ENCODE peak calls at places on chromosome 18, in seven cellular contexts. One of them, this sample, is unnamed.
A peak's percentile ranks its signal among the peaks of the same experiment; 100 is the strongest.

GRCh38 chr18:41721103-41721502 is 233.9 kb upstream of the PIK3C3 start:
- DNase-seq in CD8-positive, alpha-beta memory T cell: no peak
- DNase-seq in C1 segment of cervical spinal cord: no peak
- DNase-seq in sigmoid colon: no peak
- DNase-seq in brain pericyte: no peak
- DNase-seq in activated T-cell treated with anti-CD3 and anti-CD28 coated beads, Interleukin-2, amount 50 U/mL, for 4 hours: no peak
- DNase-seq in foreskin melanocyte: no peak
- DNase-seq in this sample: no peak

GRCh38 chr18:3238742-3239141 is 8.9 kb upstream of the MYL12A start:
- DNase-seq in CD8-positive, alpha-beta memory T cell: no peak
- DNase-seq in C1 segment of cervical spinal cord: no peak
- DNase-seq in sigmoid colon: no peak
- DNase-seq in brain pericyte: no peak
- DNase-seq in activated T-cell treated with anti-CD3 and anti-CD28 coated beads, Interleukin-2, amount 50 U/mL, for 4 hours: no peak
- DNase-seq in foreskin melanocyte: no peak
- DNase-seq in this sample: no peak

GRCh38 chr18:73785276-73785675 is 362.4 kb downstream of the FBXO15 start:
- DNase-seq in CD8-positive, alpha-beta memory T cell: no peak
- DNase-seq in C1 segment of cervical spinal cord: no peak
- DNase-seq in sigmoid colon: no peak
- DNase-seq in brain pericyte: no peak
- DNase-seq in activated T-cell treated with anti-CD3 and anti-CD28 coated beads, Interleukin-2, amount 50 U/mL, for 4 hours: no peak
- DNase-seq in foreskin melanocyte: no peak
- DNase-seq in this sample: no peak

GRCh38 chr18:60466671-60467070 is 94.1 kb upstream of the MC4R start:
- DNase-seq in CD8-positive, alpha-beta memory T cell: no peak
- DNase-seq in C1 segment of cervical spinal cord: no peak
- DNase-seq in sigmoid colon: no peak
- DNase-seq in brain pericyte: no peak
- DNase-seq in activated T-cell treated with anti-CD3 and anti-CD28 coated beads, Interleukin-2, amount 50 U/mL, for 4 hours: no peak
- DNase-seq in foreskin melanocyte: no peak
- DNase-seq in this sample: no peak

GRCh38 chr18:80253871-80254492 is 6.7 kb upstream of the PARD6G start:
- DNase-seq in CD8-positive, alpha-beta memory T cell: no peak
- DNase-seq in C1 segment of cervical spinal cord: no peak
- DNase-seq in sigmoid colon: no peak
- DNase-seq in brain pericyte: no peak
- DNase-seq in activated T-cell treated with anti-CD3 and anti-CD28 coated beads, Interleukin-2, amount 50 U/mL, for 4 hours: no peak
- DNase-seq in foreskin melanocyte: no peak
- DNase-seq in this sample: no peak

GRCh38 chr18:23133860-23134779 is 1.2 kb upstream of the CABLES1 start:
- DNase-seq in CD8-positive, alpha-beta memory T cell: no peak
- DNase-seq in C1 segment of cervical spinal cord: no peak
- DNase-seq in sigmoid colon: no peak
- DNase-seq in brain pericyte: no peak
- DNase-seq in activated T-cell treated with anti-CD3 and anti-CD28 coated beads, Interleukin-2, amount 50 U/mL, for 4 hours: peak; percentile 32
- DNase-seq in foreskin melanocyte: no peak
- DNase-seq in this sample: no peak

GRCh38 chr18:48735070-48735676 is 196.3 kb downstream of the CTIF start:
- DNase-seq in CD8-positive, alpha-beta memory T cell: no peak
- DNase-seq in C1 segment of cervical spinal cord: no peak
- DNase-seq in sigmoid colon: no peak
- DNase-seq in brain pericyte: no peak
- DNase-seq in activated T-cell treated with anti-CD3 and anti-CD28 coated beads, Interleukin-2, amount 50 U/mL, for 4 hours: no peak
- DNase-seq in foreskin melanocyte: no peak
- DNase-seq in this sample: no peak

GRCh38 chr18:57075716-57076400 is 71.0 kb upstream of the BOD1L2 start:
- DNase-seq in CD8-positive, alpha-beta memory T cell: no peak
- DNase-seq in C1 segment of cervical spinal cord: no peak
- DNase-seq in sigmoid colon: no peak
- DNase-seq in brain pericyte: no peak
- DNase-seq in activated T-cell treated with anti-CD3 and anti-CD28 coated beads, Interleukin-2, amount 50 U/mL, for 4 hours: no peak
- DNase-seq in foreskin melanocyte: no peak
- DNase-seq in this sample: no peak

GRCh38 chr18:68766433-68766832 is 31.4 kb upstream of the CCDC102B start:
- DNase-seq in CD8-positive, alpha-beta memory T cell: no peak
- DNase-seq in C1 segment of cervical spinal cord: no peak
- DNase-seq in sigmoid colon: no peak
- DNase-seq in brain pericyte: no peak
- DNase-seq in activated T-cell treated with anti-CD3 and anti-CD28 coated beads, Interleukin-2, amount 50 U/mL, for 4 hours: no peak
- DNase-seq in foreskin melanocyte: no peak
- DNase-seq in this sample: no peak

GRCh38 chr18:48075707-48076093 is 145.2 kb upstream of the SMAD2 start:
- DNase-seq in CD8-positive, alpha-beta memory T cell: no peak
- DNase-seq in C1 segment of cervical spinal cord: no peak
- DNase-seq in sigmoid colon: no peak
- DNase-seq in brain pericyte: no peak
- DNase-seq in activated T-cell treated with anti-CD3 and anti-CD28 coated beads, Interleukin-2, amount 50 U/mL, for 4 hours: no peak
- DNase-seq in foreskin melanocyte: no peak
- DNase-seq in this sample: no peak

GRCh38 chr18:13930964-13931363 is 15.6 kb upstream of the MC2R start:
- DNase-seq in CD8-positive, alpha-beta memory T cell: no peak
- DNase-seq in C1 segment of cervical spinal cord: no peak
- DNase-seq in sigmoid colon: no peak
- DNase-seq in brain pericyte: no peak
- DNase-seq in activated T-cell treated with anti-CD3 and anti-CD28 coated beads, Interleukin-2, amount 50 U/mL, for 4 hours: no peak
- DNase-seq in foreskin melanocyte: no peak
- DNase-seq in this sample: no peak

GRCh38 chr18:63183952-63184351 is 135.6 kb downstream of the BCL2 start:
- DNase-seq in CD8-positive, alpha-beta memory T cell: no peak
- DNase-seq in C1 segment of cervical spinal cord: no peak
- DNase-seq in sigmoid colon: no peak
- DNase-seq in brain pericyte: no peak
- DNase-seq in activated T-cell treated with anti-CD3 and anti-CD28 coated beads, Interleukin-2, amount 50 U/mL, for 4 hours: no peak
- DNase-seq in foreskin melanocyte: no peak
- DNase-seq in this sample: no peak